ENCODE peak calls at places on chromosomes 12 and 14, in four cellular contexts. S is endodermal cell, B is right atrium auricular region, O is HCT116. N is an unnamed sample.

GRCh38 chr12:30752255-30752654 is 2.5 kb downstream of the CAPRIN2 start:
- DNase-seq in S (no peak), B (no peak), O (no peak), N (no peak)

GRCh38 chr12:111467862-111468245 is 62.1 kb downstream of the SH2B3 start:
- DNase-seq in S (no peak), B (no peak), O (no peak), N (no peak)

GRCh38 chr12:50647031-50647430 is 116.9 kb upstream of the ATF1 start:
- DNase-seq in S (no peak), B (no peak), O (no peak), N (no peak)

GRCh38 chr14:91354979-91355685 is 62.5 kb downstream of the CCDC88C start:
- DNase-seq in S (peak; percentile 93), B (no peak), O (no peak), N (no peak)

GRCh38 chr14:79369359-79370332 is 841.7 kb downstream of the DIO2 start:
- DNase-seq in S (no peak), B (no peak), O (no peak), N (no peak)

GRCh38 chr12:107778383-107779015 is 4.0 kb downstream of the ASCL4 start:
- DNase-seq in S (no peak), B (no peak), O (no peak), N (no peak)

GRCh38 chr14:65208548-65208947 is 106.2 kb upstream of the MAX start:
- DNase-seq in S (no peak), B (no peak), O (no peak), N (no peak)

GRCh38 chr12:52155048-52155868 is 36.6 kb downstream of the KRT80 start:
- DNase-seq in S (peak; percentile 50), B (no peak), O (no peak), N (no peak)

GRCh38 chr14:70188292-70188607 is 501 bp downstream of the SLC8A3 start:
- DNase-seq in S (no peak), B (no peak), O (no peak), N (no peak)

GRCh38 chr14:80628547-80628946 is 313.0 kb downstream of the CEP128 start:
- DNase-seq in S (no peak), B (no peak), O (no peak), N (no peak)

GRCh38 chr12:108784270-108784669 is 53.0 kb upstream of the CORO1C start:
- DNase-seq in S (no peak), B (no peak), O (no peak), N (no peak)

GRCh38 chr14:69985456-69985855 is 106.2 kb downstream of the SMOC1 start:
- DNase-seq in S (no peak), B (no peak), O (no peak), N (no peak)

GRCh38 chr12:26274441-26275312 is 79.3 kb downstream of the SSPN start:
- DNase-seq in S (peak; percentile 83), B (peak; percentile 96), O (peak; percentile 71), N (peak; percentile 91)

GRCh38 chr12:132638541-132639408 is 20.2 kb downstream of the P2RX2 start:
- DNase-seq in S (peak; percentile 84), B (no peak), O (no peak), N (no peak)

GRCh38 chr12:110355080-110355479 is 48.4 kb downstream of the ANAPC7 start:
- DNase-seq in S (peak; percentile 87), B (no peak), O (peak; percentile 32), N (no peak)

GRCh38 chr12:17928708-17929366 is 161.2 kb downstream of the RERGL start:
- DNase-seq in S (no peak), B (no peak), O (peak; percentile 75), N (no peak)

GRCh38 chr14:60102389-60102788 is 10.7 kb downstream of the PCNX4 start:
- DNase-seq in S (no peak), B (no peak), O (no peak), N (no peak)

GRCh38 chr12:101828463-101829196 is 2.1 kb downstream of the GNPTAB start:
- DNase-seq in S (no peak), B (no peak), O (no peak), N (no peak)

GRCh38 chr14:92540472-92541048 is 27.0 kb downstream of the RIN3 start:
- DNase-seq in S (no peak), B (peak; percentile 96), O (peak; percentile 59), N (peak; percentile 97)

GRCh38 chr14:89399594-89400068 is 17.4 kb downstream of the FOXN3 start:
- DNase-seq in S (peak; percentile 66), B (no peak), O (no peak), N (no peak)

GRCh38 chr14:37594916-37595808 is at the start of the genes FOXA1 and TTC6:
- DNase-seq in S (peak; percentile 84), B (no peak), O (peak; percentile 31), N (no peak)

GRCh38 chr14:75430106-75430505 is 2.3 kb downstream of the JDP2 start:
- DNase-seq in S (no peak), B (peak; percentile 81), O (no peak), N (peak; percentile 77)
- H3K27ac ChIP-seq in S (no peak overlapping the region), B (peak overlapping the region; percentile 91), O (no peak overlapping the region), N (no peak overlapping the region)

GRCh38 chr14:21535545-21536394 is 9.6 kb upstream of the SALL2 start:
- DNase-seq in S (no peak), B (no peak), O (no peak), N (no peak)

GRCh38 chr14:21537088-21537424 is 10.9 kb upstream of the SALL2 start:
- DNase-seq in S (no peak), B (no peak), O (no peak), N (no peak)

GRCh38 chr14:21539154-21539940 is 13.2 kb upstream of the SALL2 start:
- DNase-seq in S (no peak), B (no peak), O (no peak), N (no peak)

GRCh38 chr14:21534576-21534975 is 8.4 kb upstream of the SALL2 start:
- DNase-seq in S (peak; percentile 85), B (no peak), O (no peak), N (no peak)

GRCh38 chr14:21536395-21537087 is 10.4 kb upstream of the SALL2 start:
- DNase-seq in S (peak; percentile 75), B (no peak), O (no peak), N (no peak)
- H3K4me3 ChIP-seq in S (peak overlapping the region; percentile 99), B (peak overlapping the region; percentile 17), O (no peak overlapping the region), N (peak overlapping the region; percentile 62)

DNA sequence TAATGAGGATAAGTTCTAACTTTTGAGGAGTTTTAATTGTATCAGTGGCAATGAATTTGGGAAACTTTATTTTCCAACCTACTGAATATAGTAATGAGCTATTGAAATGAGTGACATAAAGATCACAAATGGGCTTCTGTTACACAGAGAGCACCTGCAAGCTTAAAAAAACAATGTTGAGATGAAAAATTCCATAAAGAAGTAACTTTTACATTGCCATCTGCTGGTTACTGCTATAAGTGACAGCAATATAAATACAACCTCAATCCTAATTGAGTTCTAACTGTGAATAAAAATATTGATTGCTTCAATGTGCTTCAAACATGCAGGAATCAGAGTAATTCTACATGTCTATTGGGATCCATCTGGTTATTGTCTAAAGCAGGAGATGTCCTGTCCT is 14.2 kb downstream of the WIF1 start:
- DNase-seq in S (no peak), B (no peak), O (no peak), N (no peak)
- TF ChIP-seq CTCF in S (peak; percentile 65), B (peak; percentile 40), O (peak; percentile 51), N (no peak)

DNA sequence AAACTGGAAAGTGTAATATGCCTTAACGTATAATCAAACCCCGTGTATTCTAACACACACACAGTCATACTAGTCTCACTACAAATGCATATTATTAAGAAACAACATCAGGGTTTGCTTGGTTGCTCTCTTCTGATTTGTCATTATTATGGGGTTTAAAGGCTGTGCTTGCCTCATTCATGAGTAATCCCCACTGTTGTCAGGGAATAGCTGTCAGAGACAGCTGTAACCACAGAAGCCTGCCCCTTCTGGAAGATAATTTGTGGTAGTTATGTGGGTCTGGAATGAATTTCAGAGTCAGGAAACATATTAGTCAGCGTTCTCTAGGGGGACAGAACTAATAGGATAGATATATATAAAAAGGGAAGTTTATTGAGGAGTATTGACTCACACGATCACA is 456.9 kb upstream of the TMEM132C start:
- DNase-seq in S (no peak), B (no peak), O (no peak), N (no peak)
- H3K27ac ChIP-seq in S (no peak overlapping the region), B (no peak overlapping the region), O (no peak overlapping the region), N (peak overlapping the region; percentile 13)

GRCh38 chr12:124621296-124621660 is 53.9 kb upstream of the NCOR2 start:
- DNase-seq in S (peak; percentile 85), B (peak; percentile 87), O (no peak), N (peak; percentile 87)
- H3K4me3 ChIP-seq in S (no peak overlapping the region), B (no peak overlapping the region), O (no peak overlapping the region), N (peak overlapping the region; percentile 31)

GRCh38 chr12:121578230-121579189 is 2.3 kb downstream of the KDM2B start:
- DNase-seq in S (peak; percentile 89), B (no peak), O (no peak), N (peak; percentile 80)
- TF ChIP-seq CTCF in S (no peak), B (no peak), O (no peak), N (no peak)

N was measured in coronary artery.